ENCODE peak calls at places on chromosome 7, in eight cellular contexts. X is A549; B is NCI-H1092; Z is PC-9; Y is EH; K is activated naive CD4-positive, alpha-beta T cell treated with anti-CD3 and anti-CD28 coated beads, Interleukin-2, amount 10 ng/mL, durations not matched to agents 7 days and 5 days; L is stromal cell of bone marrow; D is Ammon's horn. S is an unnamed sample.

GRCh38 chr7:99919814-99920618 is 686 bp upstream of the TRIM4 start:
- DNase-seq in X (peak), B (no peak), Z (no peak), Y (no peak), K (no peak), L (no peak), D (no peak), S (no peak)

GRCh38 chr7:50119815-50120637 is 27.0 kb upstream of the ZPBP start:
- DNase-seq in X (peak), B (peak), Z (no peak), Y (no peak), K (peak), L (no peak), D (no peak), S (no peak)

GRCh38 chr7:107130487-107131220 is 38.1 kb upstream of the HBP1 start:
- DNase-seq in X (peak), B (no peak), Z (no peak), Y (peak), K (no peak), L (no peak), D (no peak), S (no peak)

GRCh38 chr7:42138691-42139090 is 98.3 kb downstream of the GLI3 start:
- DNase-seq in X (no peak), B (no peak), Z (no peak), Y (no peak), K (no peak), L (no peak), D (no peak), S (no peak)

GRCh38 chr7:285731-286130 is 4.2 kb upstream of the FOXL3 start:
- DNase-seq in X (no peak), B (no peak), Z (no peak), Y (no peak), K (peak), L (no peak), D (no peak), S (peak)

GRCh38 chr7:47218378-47219176 is 363.3 kb downstream of the TNS3 start:
- DNase-seq in X (no peak), B (no peak), Z (no peak), Y (peak), K (no peak), L (peak), D (no peak), S (no peak)

GRCh38 chr7:91636129-91636724 is 244.3 kb downstream of the MTERF1 start:
- DNase-seq in X (peak), B (no peak), Z (no peak), Y (peak), K (no peak), L (no peak), D (no peak), S (no peak)

GRCh38 chr7:69517985-69518731 is 80.1 kb upstream of the AUTS2 start:
- DNase-seq in X (no peak), B (no peak), Z (no peak), Y (no peak), K (no peak), L (no peak), D (peak), S (no peak)

GRCh38 chr7:17989546-17989945 is 38.1 kb downstream of the PRPS1L1 start:
- DNase-seq in X (no peak), B (no peak), Z (no peak), Y (peak), K (no peak), L (peak), D (no peak), S (no peak)

GRCh38 chr7:33578166-33578565 is 327.2 kb upstream of the BMPER start:
- DNase-seq in X (no peak), B (no peak), Z (no peak), Y (no peak), K (no peak), L (peak), D (no peak), S (no peak)

S was measured in sigmoid colon.